ENCODE peak calls at places on chromosomes 12 and 14, in five cellular contexts. I is mesenchymal stem cell, C is IMR-90, G is mesendoderm, O is GM23248. U is an unnamed sample.
A peak's percentile ranks its signal among the peaks of the same experiment; 100 is the strongest.

GRCh38 chr12:64039285-64039871 is 182.7 kb downstream of the KICS2 start:
- DNase-seq in I (peak; percentile 30), C (peak; percentile 74), G (no peak), O (peak; percentile 64), U (peak; percentile 24)

GRCh38 chr14:31937730-31938346 is 139.3 kb upstream of the ARHGAP5 start:
- DNase-seq in I (peak; percentile 90), C (peak; percentile 86), G (peak; percentile 92), O (peak; percentile 95), U (peak; percentile 49)

GRCh38 chr14:68939893-68940613 is 39.0 kb downstream of the ACTN1 start:
- DNase-seq in I (peak; percentile 98), C (peak; percentile 97), G (peak; percentile 96), O (peak; percentile 96), U (peak; percentile 88)

GRCh38 chr12:132600048-132601032 is 10.0 kb downstream of the LRCOL1 start:
- DNase-seq in I (peak; percentile 80), C (peak; percentile 61), G (peak; percentile 73), O (peak; percentile 83), U (peak; percentile 65)

GRCh38 chr14:89349196-89350008 is 67.6 kb downstream of the FOXN3 start:
- DNase-seq in I (peak; percentile 76), C (no peak), G (peak; percentile 88), O (no peak), U (no peak)

GRCh38 chr12:97404549-97404948 is 58.1 kb upstream of the RMST start:
- DNase-seq in I (peak; percentile 24), C (peak; percentile 6), G (peak; percentile 81), O (peak; percentile 43), U (peak; percentile 32)

GRCh38 chr14:94768521-94769412 is 1.1 kb downstream of the GSC start:
- DNase-seq in I (no peak), C (no peak), G (peak; percentile 51), O (peak; percentile 63), U (peak; percentile 61)

GRCh38 chr14:81980601-81981310 is 447.1 kb upstream of the SEL1L start:
- DNase-seq in I (no peak), C (no peak), G (no peak), O (no peak), U (no peak)

GRCh38 chr12:132456186-132456943 is 33.6 kb upstream of the FBRSL1 start:
- DNase-seq in I (no peak), C (no peak), G (no peak), O (no peak), U (no peak)

GRCh38 chr14:37591311-37591940 is 3.6 kb downstream of the FOXA1 start:
- DNase-seq in I (peak; percentile 25), C (no peak), G (peak; percentile 90), O (no peak), U (no peak)

GRCh38 chr12:33012226-33012625 is 115.6 kb upstream of the PKP2 start:
- DNase-seq in I (no peak), C (no peak), G (peak; percentile 96), O (no peak), U (no peak)

GRCh38 chr12:112162261-112162790 is 37.0 kb downstream of the TRAFD1 start:
- DNase-seq in I (no peak), C (no peak), G (no peak), O (no peak), U (no peak)

GRCh38 chr12:17035372-17035771 is 429.4 kb upstream of the LMO3 start:
- DNase-seq in I (no peak), C (no peak), G (no peak), O (no peak), U (no peak)

GRCh38 chr14:35549551-35549950 is 15.6 kb downstream of the INSM2 start:
- DNase-seq in I (no peak), C (no peak), G (peak; percentile 13), O (no peak), U (no peak)

GRCh38 chr12:63353559-63353958 is 202.6 kb upstream of the AVPR1A start:
- DNase-seq in I (no peak), C (peak; percentile 2), G (no peak), O (peak; percentile 9), U (no peak)

GRCh38 chr12:51218607-51219161 is 822 bp upstream of the POU6F1 start:
- DNase-seq in I (no peak), C (no peak), G (peak; percentile 59), O (no peak), U (no peak)

GRCh38 chr12:75439048-75439447 is 41.5 kb upstream of the GLIPR1 start:
- DNase-seq in I (no peak), C (peak; percentile 60), G (no peak), O (peak; percentile 71), U (no peak)

GRCh38 chr12:2829275-2829674 is 5.6 kb downstream of the NRIP2 start:
- DNase-seq in I (no peak), C (no peak), G (no peak), O (no peak), U (no peak)

GRCh38 chr12:27780612-27781408 is 774 bp upstream of the MANSC4 start:
- DNase-seq in I (peak; percentile 59), C (peak; percentile 47), G (peak; percentile 66), O (peak; percentile 64), U (peak; percentile 55)

GRCh38 chr12:107019546-107019945 is 32.6 kb upstream of the MTERF2 start:
- DNase-seq in I (no peak), C (no peak), G (no peak), O (no peak), U (no peak)

GRCh38 chr12:118680361-118680963 is 300.9 kb upstream of the SRRM4 start:
- DNase-seq in I (no peak), C (no peak), G (peak; percentile 57), O (no peak), U (no peak)

GRCh38 chr12:44385964-44386363 is 490.2 kb downstream of the NELL2 start:
- DNase-seq in I (peak; percentile 30), C (no peak), G (no peak), O (no peak), U (peak; percentile 47)

GRCh38 chr12:8087666-8088065 is 5.6 kb downstream of the NECAP1 start:
- DNase-seq in I (no peak), C (no peak), G (no peak), O (no peak), U (no peak)

GRCh38 chr14:104388011-104388521 is 191.5 kb upstream of the C14orf180 start:
- DNase-seq in I (no peak), C (no peak), G (no peak), O (no peak), U (no peak)

GRCh38 chr12:57898308-57898970 is 42.9 kb upstream of the ATP23 start:
- DNase-seq in I (no peak), C (peak; percentile 5), G (no peak), O (peak; percentile 15), U (no peak)

GRCh38 chr14:92252291-92252690 is 70.7 kb upstream of the SLC24A4 start:
- DNase-seq in I (no peak), C (no peak), G (no peak), O (no peak), U (peak; percentile 7)

GRCh38 chr12:10365716-10366433 is 24.0 kb downstream of the KLRK1 start:
- DNase-seq in I (peak; percentile 46), C (peak; percentile 33), G (peak; percentile 42), O (peak; percentile 42), U (no peak)

GRCh38 chr12:47554046-47554653 is 151.7 kb downstream of the RPAP3 start:
- DNase-seq in I (no peak), C (no peak), G (no peak), O (no peak), U (no peak)

GRCh38 chr14:33850826-33851225 is 100.0 kb downstream of the EGLN3 start:
- DNase-seq in I (no peak), C (no peak), G (no peak), O (no peak), U (no peak)

GRCh38 chr14:105486974-105487448 is 325 bp downstream of the CRIP1 start:
- DNase-seq in I (no peak), C (no peak), G (no peak), O (no peak), U (no peak)

GRCh38 chr12:44847888-44848770 is 28.0 kb downstream of the NELL2 start:
- DNase-seq in I (no peak), C (no peak), G (no peak), O (no peak), U (no peak)

GRCh38 chr12:65606008-65606766 is 218.1 kb upstream of the HMGA2 start:
- DNase-seq in I (no peak), C (no peak), G (no peak), O (no peak), U (no peak)

GRCh38 chr12:65611396-65611795 is 212.9 kb upstream of the HMGA2 start:
- DNase-seq in I (no peak), C (no peak), G (no peak), O (no peak), U (no peak)

GRCh38 chr12:65607271-65607880 is 216.9 kb upstream of the HMGA2 start:
- DNase-seq in I (no peak), C (no peak), G (peak; percentile 78), O (no peak), U (no peak)

GRCh38 chr12:65609359-65609771 is 214.9 kb upstream of the HMGA2 start:
- DNase-seq in I (peak; percentile 48), C (peak; percentile 93), G (peak; percentile 37), O (peak; percentile 78), U (peak; percentile 63)

GRCh38 chr12:65608319-65608916 is 215.9 kb upstream of the HMGA2 start:
- DNase-seq in I (no peak), C (peak; percentile 47), G (no peak), O (peak; percentile 41), U (no peak)
- H3K9ac ChIP-seq in I (peak overlapping the region; percentile 21), C (no peak overlapping the region), G (no peak overlapping the region), O (no peak overlapping the region), U (no peak overlapping the region)

GRCh38 chr14:90512332-90512951 is 115.6 kb downstream of the CALM1 start:
- DNase-seq in I (no peak), C (no peak), G (no peak), O (no peak), U (no peak)
- H3K9ac ChIP-seq in I (no peak overlapping the region), C (no peak overlapping the region), G (no peak overlapping the region), O (no peak overlapping the region), U (no peak overlapping the region)

GRCh38 chr12:115640929-115641328 is 636.6 kb downstream of the MED13L start:
- DNase-seq in I (no peak), C (peak; percentile 17), G (no peak), O (peak; percentile 72), U (peak; percentile 22)
- H3K9ac ChIP-seq in I (no peak overlapping the region), C (no peak overlapping the region), G (no peak overlapping the region), O (no peak overlapping the region), U (no peak overlapping the region)

GRCh38 chr14:75496755-75497154 is 25.5 kb upstream of the BATF start:
- DNase-seq in I (no peak), C (no peak), G (no peak), O (no peak), U (no peak)

GRCh38 chr14:75497701-75498100 is 24.6 kb upstream of the BATF start:
- DNase-seq in I (no peak), C (no peak), G (no peak), O (no peak), U (no peak)

GRCh38 chr14:75501080-75501479 is 21.2 kb upstream of the BATF start:
- DNase-seq in I (no peak), C (no peak), G (no peak), O (no peak), U (no peak)

GRCh38 chr14:75497191-75497590 is 25.1 kb upstream of the BATF start:
- DNase-seq in I (no peak), C (no peak), G (no peak), O (no peak), U (no peak)

GRCh38 chr14:75499084-75499875 is 23.0 kb upstream of the BATF start:
- DNase-seq in I (no peak), C (no peak), G (no peak), O (no peak), U (no peak)
- H3K9ac ChIP-seq in I (no peak overlapping the region), C (no peak overlapping the region), G (no peak overlapping the region), O (no peak overlapping the region), U (no peak overlapping the region)